ENCODE peak calls at places on chromosomes 4 and X, in nine cellular contexts. M, L, V, Z, X, C, U, K and G are unnamed samples.
A peak's percentile ranks its signal among the peaks of the same experiment; 100 is the strongest.

GRCh38 chrX:53374923-53375322 is 47.5 kb downstream of the SMC1A start:
- DNase-seq in M (no peak), L (no peak), V (no peak), Z (no peak), X (no peak), C (no peak), U (no peak), K (no peak), G (no peak)

GRCh38 chr4:149409186-149410056 is 406.2 kb downstream of the IQCM start:
- DNase-seq in M (no peak), L (peak; percentile 30), V (no peak), Z (no peak), X (no peak), C (peak; percentile 61), U (no peak), K (no peak), G (no peak)

GRCh38 chr4:55553442-55553841 is 6.7 kb upstream of the CLOCK start:
- DNase-seq in M (no peak), L (no peak), V (peak; percentile 41), Z (peak; percentile 66), X (no peak), C (no peak), U (no peak), K (no peak), G (no peak)

GRCh38 chr4:126710935-126711334 is 921.8 kb upstream of the INTU start:
- DNase-seq in M (no peak), L (no peak), V (no peak), Z (no peak), X (no peak), C (no peak), U (no peak), K (no peak), G (no peak)

GRCh38 chrX:139890991-139891700 is 41.7 kb downstream of the ATP11C start:
- DNase-seq in M (no peak), L (no peak), V (no peak), Z (no peak), X (no peak), C (no peak), U (no peak), K (no peak), G (no peak)

GRCh38 chr4:5051210-5051691 is at the start of gene STK32B:
- DNase-seq in M (peak; percentile 76), L (no peak), V (peak; percentile 38), Z (peak; percentile 52), X (peak; percentile 28), C (peak; percentile 76), U (peak; percentile 34), K (no peak), G (no peak)

GRCh38 chr4:88599298-88599697 is 7.0 kb downstream of the HERC3 start:
- DNase-seq in M (no peak), L (no peak), V (no peak), Z (no peak), X (no peak), C (no peak), U (no peak), K (no peak), G (no peak)

GRCh38 chrX:66200050-66200664 is 36.1 kb downstream of the HEPH start:
- DNase-seq in M (no peak), L (no peak), V (no peak), Z (no peak), X (no peak), C (no peak), U (no peak), K (peak; percentile 17), G (no peak)

GRCh38 chrX:25158635-25159034 is 142.9 kb upstream of the ARX start:
- DNase-seq in M (no peak), L (no peak), V (no peak), Z (no peak), X (no peak), C (no peak), U (no peak), K (no peak), G (no peak)

GRCh38 chr4:144355809-144356757 is 215.6 kb upstream of the GYPA start:
- DNase-seq in M (peak; percentile 77), L (no peak), V (peak; percentile 28), Z (no peak), X (no peak), C (no peak), U (no peak), K (peak; percentile 51), G (no peak)
- TF ChIP-seq CTCF in M (peak; percentile 31), L (no peak), V (no peak), Z (no peak), X (peak; percentile 39), C (no peak), U (no peak), K (no peak), G (no peak)

DNA sequence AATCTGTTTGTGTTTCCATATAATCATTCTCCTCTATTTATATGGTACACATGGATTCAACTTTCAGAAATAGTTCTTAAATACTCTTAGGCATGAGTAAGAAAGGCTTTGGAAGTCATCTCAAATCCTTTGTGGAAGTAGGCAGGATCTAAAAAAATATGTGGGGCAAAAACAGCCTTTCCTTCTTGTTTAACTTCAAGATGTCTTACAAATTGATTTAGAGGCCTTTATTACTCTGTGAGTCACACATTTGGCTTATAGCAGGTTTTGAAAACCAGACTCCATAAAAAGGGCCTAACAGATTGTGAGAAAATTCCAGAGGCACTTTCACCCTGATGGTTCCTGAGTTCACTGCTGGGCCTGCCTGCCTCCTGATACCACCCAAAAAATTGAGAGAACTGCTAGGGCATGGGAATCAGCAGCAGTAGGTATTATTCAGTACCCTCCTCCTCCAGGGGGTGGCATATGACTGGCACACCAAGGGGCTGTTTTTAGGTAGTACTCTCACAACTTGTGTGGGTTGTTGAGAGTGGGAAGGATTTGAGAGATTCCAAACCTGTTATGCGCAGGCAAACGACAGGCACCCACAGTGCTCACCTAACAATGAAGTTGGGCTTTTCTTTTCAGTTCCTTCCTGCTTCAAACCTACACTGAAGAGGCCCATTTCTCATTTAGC is 162.7 kb upstream of the MBNL3 start:
- DNase-seq in M (no peak), L (no peak), V (no peak), Z (no peak), X (no peak), C (no peak), U (no peak), K (no peak), G (no peak)
- TF ChIP-seq CTCF in M (no peak), L (no peak), V (no peak), Z (no peak), X (peak; percentile 39), C (no peak), U (no peak), K (no peak), G (no peak)

GRCh38 chr4:165700855-165701254 is 172.2 kb upstream of the TLL1 start:
- DNase-seq in M (no peak), L (no peak), V (no peak), Z (no peak), X (no peak), C (no peak), U (no peak), K (no peak), G (no peak)
- TF ChIP-seq CTCF in M (peak; percentile 9), L (no peak), V (no peak), Z (no peak), X (peak; percentile 15), C (no peak), U (peak; percentile 26), K (peak; percentile 15), G (no peak)

DNA sequence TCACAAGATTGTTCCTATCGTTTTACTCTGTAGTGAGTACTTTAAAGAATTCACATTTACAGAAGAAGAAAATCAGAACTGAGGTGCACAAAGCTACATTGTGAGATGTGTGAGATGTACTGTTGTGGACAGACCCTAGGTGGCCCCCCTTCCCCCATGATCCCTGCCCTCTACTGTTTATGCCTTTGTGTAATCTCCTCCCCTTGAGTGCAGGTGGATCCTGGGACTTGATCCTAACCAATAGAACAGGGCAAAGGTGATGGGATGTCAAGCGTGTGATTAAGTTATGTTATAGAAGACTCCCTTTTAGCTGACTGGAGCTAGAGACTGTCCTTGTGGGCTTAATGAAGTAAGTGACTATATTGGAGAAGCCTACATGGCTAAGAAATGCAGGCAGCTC is 225.1 kb upstream of the LEF1 start:
- DNase-seq in M (no peak), L (no peak), V (no peak), Z (no peak), X (no peak), C (no peak), U (no peak), K (no peak), G (no peak)
- TF ChIP-seq CTCF in M (no peak), L (no peak), V (no peak), Z (no peak), X (no peak), C (no peak), U (no peak), K (no peak), G (no peak)

GRCh38 chrX:48468693-48469691 is 1.1 kb downstream of the SLC38A5 start:
- DNase-seq in M (no peak), L (no peak), V (no peak), Z (peak; percentile 62), X (no peak), C (no peak), U (no peak), K (no peak), G (no peak)

GRCh38 chrX:48468247-48468671 is 1.8 kb downstream of the SLC38A5 start:
- DNase-seq in M (no peak), L (no peak), V (no peak), Z (peak; percentile 60), X (no peak), C (no peak), U (peak; percentile 66), K (no peak), G (no peak)

GRCh38 chrX:48467331-48467761 is 2.7 kb downstream of the SLC38A5 start:
- DNase-seq in M (no peak), L (no peak), V (no peak), Z (no peak), X (no peak), C (no peak), U (no peak), K (no peak), G (no peak)

GRCh38 chrX:48465336-48465933 is 4.6 kb downstream of the SLC38A5 start:
- DNase-seq in M (no peak), L (no peak), V (no peak), Z (no peak), X (no peak), C (no peak), U (peak; percentile 16), K (no peak), G (no peak)

DNA sequence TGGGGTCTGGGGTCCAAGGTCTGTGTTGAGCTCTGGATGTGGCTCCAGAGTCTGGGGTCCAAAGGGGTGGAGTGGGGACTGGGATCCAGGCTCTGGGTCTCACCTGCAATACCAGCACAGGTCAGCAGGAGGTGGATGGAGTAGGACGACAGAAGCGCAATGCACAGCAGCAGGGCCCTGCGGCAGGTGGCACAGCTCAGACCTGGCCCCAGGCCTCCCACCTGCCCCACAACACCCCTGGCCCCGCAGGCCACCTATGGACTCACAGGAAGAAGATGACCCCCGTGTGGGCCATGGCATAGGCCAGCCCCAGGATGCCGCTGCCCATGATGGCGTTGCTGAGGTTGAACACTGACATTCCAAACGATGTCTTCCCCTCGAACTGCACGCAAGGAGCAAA is 3.4 kb downstream of the SLC38A5 start:
- DNase-seq in M (no peak), L (no peak), V (no peak), Z (no peak), X (no peak), C (no peak), U (peak; percentile 66), K (no peak), G (no peak)
- TF ChIP-seq CTCF in M (no peak), L (no peak), V (no peak), Z (no peak), X (peak; percentile 13), C (no peak), U (peak; percentile 54), K (peak; percentile 48), G (no peak)

GRCh38 chr4:41619161-41619560 is 81.2 kb downstream of the LIMCH1 start:
- DNase-seq in M (no peak), L (no peak), V (no peak), Z (no peak), X (no peak), C (no peak), U (no peak), K (no peak), G (no peak)
- TF ChIP-seq CTCF in M (no peak), L (no peak), V (no peak), Z (no peak), X (no peak), C (no peak), U (no peak), K (no peak), G (no peak)